ENCODE peak calls at places on chromosome 21, in seven cellular contexts. One of them, this sample, is unnamed.

GRCh38 chr21:39184050-39184980 is 1.1 kb upstream of the PSMG1 start:
- DNase-seq in GM23338: no peak
- DNase-seq in RWPE1: no peak
- DNase-seq in progenitor cell of endocrine pancreas: no peak
- DNase-seq in adrenal gland: no peak
- DNase-seq in ascending aorta: no peak
- DNase-seq in AG09319: no peak
- DNase-seq in this sample: no peak

GRCh38 chr21:46356494-46357334 is 32.8 kb downstream of the PCNT start:
- DNase-seq in ascending aorta: no peak
- DNase-seq in GM23338: no peak
- DNase-seq in AG09319: no peak
- DNase-seq in progenitor cell of endocrine pancreas: no peak
- DNase-seq in RWPE1: no peak
- DNase-seq in adrenal gland: no peak
- DNase-seq in this sample: no peak

GRCh38 chr21:39030127-39030884 is 152.9 kb downstream of the PSMG1 start:
- DNase-seq in RWPE1: peak
- DNase-seq in adrenal gland: no peak
- DNase-seq in GM23338: peak
- DNase-seq in progenitor cell of endocrine pancreas: no peak
- DNase-seq in AG09319: no peak
- DNase-seq in ascending aorta: no peak
- DNase-seq in this sample: no peak

GRCh38 chr21:17818158-17819113 is 720 bp downstream of the C21orf91 start:
- DNase-seq in RWPE1: peak
- DNase-seq in GM23338: peak
- DNase-seq in AG09319: no peak
- DNase-seq in adrenal gland: peak
- DNase-seq in ascending aorta: no peak
- DNase-seq in progenitor cell of endocrine pancreas: peak
- DNase-seq in this sample: peak

GRCh38 chr21:14271053-14271452 is 55.1 kb downstream of the RBM11 start:
- DNase-seq in AG09319: no peak
- DNase-seq in adrenal gland: no peak
- DNase-seq in RWPE1: no peak
- DNase-seq in GM23338: no peak
- DNase-seq in ascending aorta: no peak
- DNase-seq in progenitor cell of endocrine pancreas: no peak
- DNase-seq in this sample: no peak

GRCh38 chr21:43733060-43733459 is 14.1 kb downstream of the PDXK start:
- DNase-seq in RWPE1: no peak
- DNase-seq in AG09319: no peak
- DNase-seq in ascending aorta: no peak
- DNase-seq in adrenal gland: no peak
- DNase-seq in GM23338: no peak
- DNase-seq in progenitor cell of endocrine pancreas: no peak
- DNase-seq in this sample: no peak

GRCh38 chr21:18499761-18500376 is 96.3 kb upstream of the TMPRSS15 start:
- DNase-seq in RWPE1: no peak
- DNase-seq in adrenal gland: peak
- DNase-seq in AG09319: no peak
- DNase-seq in ascending aorta: no peak
- DNase-seq in progenitor cell of endocrine pancreas: peak
- DNase-seq in GM23338: peak
- DNase-seq in this sample: peak

GRCh38 chr21:46585191-46585953 is 19.5 kb downstream of the S100B start:
- DNase-seq in ascending aorta: no peak
- DNase-seq in GM23338: no peak
- DNase-seq in adrenal gland: no peak
- DNase-seq in RWPE1: peak
- DNase-seq in AG09319: no peak
- DNase-seq in progenitor cell of endocrine pancreas: no peak
- DNase-seq in this sample: no peak

GRCh38 chr21:31665397-31665796 is 5.9 kb downstream of the SOD1 start:
- DNase-seq in progenitor cell of endocrine pancreas: no peak
- DNase-seq in GM23338: no peak
- DNase-seq in ascending aorta: no peak
- DNase-seq in RWPE1: no peak
- DNase-seq in adrenal gland: peak
- DNase-seq in AG09319: no peak
- DNase-seq in this sample: peak

GRCh38 chr21:36059823-36060158 is 535 bp downstream of the SETD4 start:
- DNase-seq in RWPE1: peak
- DNase-seq in AG09319: no peak
- DNase-seq in GM23338: no peak
- DNase-seq in progenitor cell of endocrine pancreas: peak
- DNase-seq in ascending aorta: no peak
- DNase-seq in adrenal gland: peak
- DNase-seq in this sample: peak

GRCh38 chr21:37146320-37147225 is 73.5 kb downstream of the TTC3 start:
- DNase-seq in GM23338: no peak
- DNase-seq in ascending aorta: no peak
- DNase-seq in RWPE1: no peak
- DNase-seq in progenitor cell of endocrine pancreas: no peak
- DNase-seq in adrenal gland: no peak
- DNase-seq in AG09319: no peak
- DNase-seq in this sample: no peak

GRCh38 chr21:43864806-43865470 is at the start of gene AGPAT3:
- DNase-seq in adrenal gland: no peak
- DNase-seq in progenitor cell of endocrine pancreas: no peak
- DNase-seq in GM23338: peak
- DNase-seq in ascending aorta: no peak
- DNase-seq in AG09319: no peak
- DNase-seq in RWPE1: no peak
- DNase-seq in this sample: no peak

GRCh38 chr21:24076179-24076578 is 1531.1 kb downstream of the MRPL39 start:
- DNase-seq in AG09319: no peak
- DNase-seq in progenitor cell of endocrine pancreas: no peak
- DNase-seq in ascending aorta: no peak
- DNase-seq in adrenal gland: no peak
- DNase-seq in RWPE1: no peak
- DNase-seq in GM23338: no peak
- DNase-seq in this sample: no peak

GRCh38 chr21:10418649-10419048 is 102.7 kb upstream of the TPTE start:
- DNase-seq in progenitor cell of endocrine pancreas: no peak
- DNase-seq in RWPE1: no peak
- DNase-seq in adrenal gland: no peak
- DNase-seq in ascending aorta: no peak
- DNase-seq in AG09319: no peak
- DNase-seq in GM23338: no peak
- DNase-seq in this sample: no peak

GRCh38 chr21:43972850-43973633 is 39.1 kb upstream of the TRAPPC10 start:
- DNase-seq in GM23338: no peak
- DNase-seq in ascending aorta: no peak
- DNase-seq in AG09319: no peak
- DNase-seq in RWPE1: no peak
- DNase-seq in progenitor cell of endocrine pancreas: no peak
- DNase-seq in adrenal gland: no peak
- DNase-seq in this sample: no peak

GRCh38 chr21:16420086-16420724 is 690.4 kb downstream of the USP25 start:
- DNase-seq in progenitor cell of endocrine pancreas: no peak
- DNase-seq in adrenal gland: peak
- DNase-seq in RWPE1: peak
- DNase-seq in GM23338: no peak
- DNase-seq in AG09319: no peak
- DNase-seq in ascending aorta: no peak
- DNase-seq in this sample: peak

GRCh38 chr21:32283001-32283400 is 4.2 kb upstream of the MIS18A start:
- DNase-seq in GM23338: no peak
- DNase-seq in RWPE1: no peak
- DNase-seq in AG09319: no peak
- DNase-seq in ascending aorta: no peak
- DNase-seq in progenitor cell of endocrine pancreas: no peak
- DNase-seq in adrenal gland: no peak
- DNase-seq in this sample: no peak

GRCh38 chr21:14526816-14527689 is 19.1 kb downstream of the SAMSN1 start:
- DNase-seq in ascending aorta: no peak
- DNase-seq in progenitor cell of endocrine pancreas: no peak
- DNase-seq in RWPE1: no peak
- DNase-seq in GM23338: no peak
- DNase-seq in adrenal gland: no peak
- DNase-seq in AG09319: no peak
- DNase-seq in this sample: no peak

GRCh38 chr21:36478207-36478701 is 1.7 kb downstream of the CLDN14 start:
- DNase-seq in AG09319: peak
- DNase-seq in GM23338: no peak
- DNase-seq in progenitor cell of endocrine pancreas: no peak
- DNase-seq in RWPE1: peak
- DNase-seq in ascending aorta: no peak
- DNase-seq in adrenal gland: no peak
- DNase-seq in this sample: no peak

GRCh38 chr21:30629173-30629572 is 5.8 kb upstream of the KRTAP20-2 start:
- DNase-seq in ascending aorta: no peak
- DNase-seq in adrenal gland: no peak
- DNase-seq in progenitor cell of endocrine pancreas: no peak
- DNase-seq in RWPE1: no peak
- DNase-seq in GM23338: no peak
- DNase-seq in AG09319: no peak
- DNase-seq in this sample: no peak

GRCh38 chr21:46069719-46070279 is 28.1 kb upstream of the COL6A2 start:
- DNase-seq in ascending aorta: no peak
- DNase-seq in GM23338: no peak
- DNase-seq in RWPE1: no peak
- DNase-seq in progenitor cell of endocrine pancreas: peak
- DNase-seq in adrenal gland: peak
- DNase-seq in AG09319: no peak
- DNase-seq in this sample: no peak

GRCh38 chr21:35503646-35504045 is 454.5 kb upstream of the RUNX1 start:
- DNase-seq in RWPE1: no peak
- DNase-seq in GM23338: no peak
- DNase-seq in AG09319: no peak
- DNase-seq in ascending aorta: no peak
- DNase-seq in progenitor cell of endocrine pancreas: no peak
- DNase-seq in adrenal gland: no peak
- DNase-seq in this sample: no peak

GRCh38 chr21:27812279-27812678 is 845.4 kb upstream of the ADAMTS5 start:
- DNase-seq in progenitor cell of endocrine pancreas: no peak
- DNase-seq in ascending aorta: no peak
- DNase-seq in AG09319: no peak
- DNase-seq in GM23338: no peak
- DNase-seq in RWPE1: no peak
- DNase-seq in adrenal gland: no peak
- DNase-seq in this sample: no peak

GRCh38 chr21:36419996-36420395 is 34.8 kb downstream of the CHAF1B start:
- DNase-seq in ascending aorta: peak
- DNase-seq in GM23338: peak
- DNase-seq in adrenal gland: peak
- DNase-seq in RWPE1: peak
- DNase-seq in AG09319: peak
- DNase-seq in progenitor cell of endocrine pancreas: peak
- DNase-seq in this sample: peak

GRCh38 chr21:36980280-36981048 is 14.0 kb upstream of the HLCS start:
- DNase-seq in RWPE1: no peak
- DNase-seq in adrenal gland: peak
- DNase-seq in progenitor cell of endocrine pancreas: peak
- DNase-seq in AG09319: no peak
- DNase-seq in ascending aorta: no peak
- DNase-seq in GM23338: peak
- DNase-seq in this sample: peak

DNA sequence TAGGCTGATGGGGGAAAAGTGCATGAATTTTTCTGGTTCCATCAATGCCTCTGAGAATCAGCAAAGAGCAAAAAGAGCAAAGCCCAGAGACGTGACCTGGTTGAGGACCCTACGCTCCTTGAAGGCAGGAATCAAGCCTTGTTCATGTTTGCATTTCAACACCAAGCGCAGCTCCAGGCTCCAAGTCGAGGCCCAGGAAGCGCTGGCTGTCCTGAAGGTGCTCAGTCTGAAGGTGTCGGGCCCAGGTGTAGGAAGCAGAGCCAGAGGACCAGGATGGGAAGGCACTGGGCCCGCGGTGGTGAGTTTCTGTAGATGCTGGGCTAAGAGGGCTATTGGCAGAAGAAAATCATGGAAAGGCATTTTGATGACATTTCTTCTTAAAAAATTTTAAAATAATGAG is 25.6 kb upstream of the KCNE2 start:
- DNase-seq in progenitor cell of endocrine pancreas: no peak
- DNase-seq in ascending aorta: no peak
- DNase-seq in RWPE1: no peak
- DNase-seq in adrenal gland: no peak
- DNase-seq in GM23338: no peak
- DNase-seq in AG09319: no peak
- DNase-seq in this sample: no peak
- TF ChIP-seq CTCF in progenitor cell of endocrine pancreas: no peak
- TF ChIP-seq CTCF in ascending aorta: no peak
- TF ChIP-seq CTCF in RWPE1: no peak
- TF ChIP-seq CTCF in adrenal gland: no peak
- TF ChIP-seq CTCF in GM23338: no peak
- TF ChIP-seq CTCF in AG09319: no peak
- TF ChIP-seq CTCF in this sample: no peak

GRCh38 chr21:26032263-26032662 is 138.3 kb downstream of the APP start:
- DNase-seq in GM23338: no peak
- DNase-seq in AG09319: no peak
- DNase-seq in progenitor cell of endocrine pancreas: no peak
- DNase-seq in RWPE1: no peak
- DNase-seq in adrenal gland: no peak
- DNase-seq in ascending aorta: no peak
- DNase-seq in this sample: no peak
- TF ChIP-seq CTCF in GM23338: peak
- TF ChIP-seq CTCF in AG09319: no peak
- TF ChIP-seq CTCF in progenitor cell of endocrine pancreas: no peak
- TF ChIP-seq CTCF in RWPE1: no peak
- TF ChIP-seq CTCF in adrenal gland: no peak
- TF ChIP-seq CTCF in ascending aorta: no peak
- TF ChIP-seq CTCF in this sample: no peak

GRCh38 chr21:29193907-29194306 is 63.5 kb downstream of the MAP3K7CL start:
- DNase-seq in AG09319: no peak
- DNase-seq in GM23338: no peak
- DNase-seq in ascending aorta: no peak
- DNase-seq in progenitor cell of endocrine pancreas: no peak
- DNase-seq in adrenal gland: no peak
- DNase-seq in RWPE1: no peak
- DNase-seq in this sample: no peak

GRCh38 chr21:29194847-29195246 is 64.4 kb downstream of the MAP3K7CL start:
- DNase-seq in ascending aorta: no peak
- DNase-seq in GM23338: no peak
- DNase-seq in AG09319: no peak
- DNase-seq in progenitor cell of endocrine pancreas: no peak
- DNase-seq in RWPE1: no peak
- DNase-seq in adrenal gland: no peak
- DNase-seq in this sample: no peak

GRCh38 chr21:29196664-29197052 is 66.2 kb downstream of the MAP3K7CL start:
- DNase-seq in RWPE1: no peak
- DNase-seq in AG09319: no peak
- DNase-seq in progenitor cell of endocrine pancreas: no peak
- DNase-seq in GM23338: no peak
- DNase-seq in ascending aorta: no peak
- DNase-seq in adrenal gland: no peak
- DNase-seq in this sample: no peak

GRCh38 chr21:29194342-29194741 is 63.9 kb downstream of the MAP3K7CL start:
- DNase-seq in GM23338: no peak
- DNase-seq in RWPE1: no peak
- DNase-seq in AG09319: no peak
- DNase-seq in ascending aorta: no peak
- DNase-seq in adrenal gland: no peak
- DNase-seq in progenitor cell of endocrine pancreas: no peak
- DNase-seq in this sample: no peak

GRCh38 chr21:29196021-29196663 is 65.7 kb downstream of the MAP3K7CL start:
- DNase-seq in RWPE1: peak
- DNase-seq in ascending aorta: no peak
- DNase-seq in progenitor cell of endocrine pancreas: no peak
- DNase-seq in AG09319: no peak
- DNase-seq in adrenal gland: peak
- DNase-seq in GM23338: peak
- DNase-seq in this sample: no peak
- TF ChIP-seq CTCF in RWPE1: peak
- TF ChIP-seq CTCF in ascending aorta: peak
- TF ChIP-seq CTCF in progenitor cell of endocrine pancreas: no peak
- TF ChIP-seq CTCF in AG09319: peak
- TF ChIP-seq CTCF in adrenal gland: peak
- TF ChIP-seq CTCF in GM23338: peak
- TF ChIP-seq CTCF in this sample: no peak

GRCh38 chr21:33588485-33589335 is at the start of gene DONSON:
- DNase-seq in ascending aorta: peak
- DNase-seq in AG09319: peak
- DNase-seq in progenitor cell of endocrine pancreas: peak
- DNase-seq in adrenal gland: peak
- DNase-seq in GM23338: peak
- DNase-seq in RWPE1: peak
- DNase-seq in this sample: peak
- TF ChIP-seq CTCF in ascending aorta: no peak
- TF ChIP-seq CTCF in AG09319: no peak
- TF ChIP-seq CTCF in progenitor cell of endocrine pancreas: no peak
- TF ChIP-seq CTCF in adrenal gland: no peak
- TF ChIP-seq CTCF in GM23338: no peak
- TF ChIP-seq CTCF in RWPE1: no peak
- TF ChIP-seq CTCF in this sample: no peak